ENCODE peak calls at places on chromosome X, in nine cellular contexts. N is AG08395; U is activated CD8-positive, alpha-beta memory T cell treated with anti-CD3 and anti-CD28 coated beads for 48 hours; O is epithelial cell of prostate; C is AG04450; Y is activated CD4-positive, alpha-beta T cell treated with anti-CD3 and anti-CD28 coated beads, Interleukin-2, amount 50 U/mL, for 4 hours; W is WTC11; J is colonic mucosa; L is NCI-H2081. M is an unnamed sample.

GRCh38 chrX:125295337-125295736 is 24.3 kb upstream of the TEX13C start:
- DNase-seq in J (no peak), W (no peak), N (no peak), O (no peak), Y (no peak), C (no peak), U (no peak), L (no peak), M (no peak)

GRCh38 chrX:39550795-39551361 is 546.9 kb downstream of the BCOR start:
- DNase-seq in N (no peak), C (no peak), U (no peak), Y (no peak), W (no peak), J (no peak), L (no peak), O (no peak), M (no peak)

GRCh38 chrX:115616943-115617563 is 56.1 kb downstream of the PLS3 start:
- DNase-seq in J (no peak), L (no peak), O (peak; percentile 57), Y (no peak), N (peak; percentile 10), C (no peak), W (no peak), U (no peak), M (no peak)

GRCh38 chrX:53456254-53456653 is 22.1 kb upstream of the HSD17B10 start:
- DNase-seq in N (peak; percentile 33), Y (no peak), U (no peak), L (no peak), C (no peak), W (no peak), O (no peak), J (no peak), M (no peak)

GRCh38 chrX:11351375-11352295 is 58.4 kb downstream of the AMELX start:
- DNase-seq in W (no peak), J (peak; percentile 27), U (no peak), N (peak; percentile 57), C (peak; percentile 43), L (no peak), Y (no peak), O (no peak), M (no peak)

GRCh38 chrX:85611926-85612325 is 232.5 kb upstream of the POF1B start:
- DNase-seq in C (no peak), N (peak; percentile 15), L (peak; percentile 30), Y (no peak), W (no peak), O (no peak), J (no peak), U (no peak), M (peak; percentile 13)

GRCh38 chrX:41384041-41384705 is 50.2 kb downstream of the DDX3X start:
- DNase-seq in O (no peak), C (peak; percentile 55), Y (peak; percentile 49), L (no peak), W (no peak), N (peak; percentile 26), J (peak; percentile 74), U (peak; percentile 4), M (no peak)

GRCh38 chrX:1591863-1592127 is 391 bp downstream of the AKAP17A start:
- DNase-seq in J (peak; percentile 35), N (no peak), L (no peak), O (no peak), C (no peak), W (no peak), Y (no peak), U (no peak), M (no peak)

GRCh38 chrX:30309139-30309571 is at the start of gene NR0B1:
- DNase-seq in W (peak; percentile 14), L (peak; percentile 5), O (no peak), Y (no peak), J (no peak), U (no peak), N (no peak), C (no peak), M (peak; percentile 58)

GRCh38 chrX:45164995-45165394 is 35.7 kb downstream of the DIPK2B start:
- DNase-seq in C (no peak), W (no peak), L (no peak), U (no peak), J (no peak), N (no peak), O (no peak), Y (no peak), M (no peak)

GRCh38 chrX:41588271-41588670 is 100.5 kb upstream of the GPR34 start:
- DNase-seq in O (no peak), Y (no peak), J (no peak), C (no peak), N (no peak), W (no peak), L (no peak), U (no peak), M (no peak)

GRCh38 chrX:57821703-57822375 is 88.4 kb downstream of the ZXDA start:
- DNase-seq in N (peak; percentile 64), O (peak; percentile 0), U (no peak), Y (peak; percentile 0), C (peak; percentile 7), W (no peak), L (peak; percentile 11), J (peak; percentile 36), M (peak; percentile 73)

GRCh38 chrX:38036471-38036870 is 30.1 kb downstream of the SYTL5 start:
- DNase-seq in U (no peak), C (no peak), L (no peak), Y (no peak), W (no peak), J (no peak), N (no peak), O (no peak), M (no peak)

GRCh38 chrX:108053218-108053617 is 8.4 kb downstream of the VSIG1 start:
- DNase-seq in N (no peak), C (no peak), Y (no peak), O (no peak), W (no peak), L (no peak), J (no peak), U (no peak), M (no peak)

GRCh38 chrX:39174761-39175417 is 373.6 kb downstream of the MID1IP1 start:
- DNase-seq in N (no peak), W (no peak), J (peak; percentile 67), Y (peak; percentile 24), O (no peak), L (peak; percentile 51), U (peak; percentile 30), C (no peak), M (peak; percentile 75)

M was measured in NCI-H1092 treated with DMSO at 0.1 percent for 48 hours.